ENCODE peak calls at places on chromosomes 6 and 20, in seven cellular contexts. Y, O, A, R, C, G and D are unnamed samples.

GRCh38 chr6:91860951-91861350 is 1274.1 kb upstream of the MAP3K7 start:
- DNase-seq in Y (peak), O (no peak), A (no peak), R (no peak), C (no peak), G (no peak), D (no peak)

GRCh38 chr20:17759449-17759848 is 59.7 kb downstream of the BANF2 start:
- DNase-seq in Y (no peak), O (no peak), A (no peak), R (no peak), C (no peak), G (no peak), D (no peak)

GRCh38 chr6:63214816-63215215 is 3.5 kb downstream of the FKBP1C start:
- DNase-seq in Y (no peak), O (no peak), A (no peak), R (no peak), C (no peak), G (no peak), D (no peak)

GRCh38 chr6:138914701-138915100 is 73.4 kb downstream of the REPS1 start:
- DNase-seq in Y (no peak), O (no peak), A (no peak), R (no peak), C (no peak), G (no peak), D (no peak)

GRCh38 chr6:27986928-27987725 is 30.1 kb downstream of the OR2B6 start:
- DNase-seq in Y (no peak), O (no peak), A (no peak), R (no peak), C (no peak), G (no peak), D (no peak)

GRCh38 chr6:134741193-134741521 is 208.7 kb downstream of the ALDH8A1 start:
- DNase-seq in Y (peak), O (no peak), A (no peak), R (no peak), C (no peak), G (no peak), D (no peak)

GRCh38 chr6:135675862-135676261 is 175.6 kb upstream of the PDE7B start:
- DNase-seq in Y (peak), O (peak), A (no peak), R (no peak), C (no peak), G (peak), D (no peak)

GRCh38 chr6:133764011-133764812 is 124.7 kb upstream of the TCF21 start:
- DNase-seq in Y (no peak), O (no peak), A (no peak), R (no peak), C (no peak), G (no peak), D (no peak)

GRCh38 chr20:62402456-62402855 is 4.6 kb downstream of the CABLES2 start:
- DNase-seq in Y (no peak), O (no peak), A (no peak), R (no peak), C (no peak), G (no peak), D (no peak)

GRCh38 chr6:100346203-100346602 is 118.5 kb downstream of the SIM1 start:
- DNase-seq in Y (no peak), O (no peak), A (no peak), R (no peak), C (no peak), G (no peak), D (no peak)

GRCh38 chr6:106800379-106800778 is 171.0 kb downstream of the QRSL1 start:
- DNase-seq in Y (no peak), O (no peak), A (no peak), R (no peak), C (no peak), G (no peak), D (no peak)

GRCh38 chr6:28774292-28775051 is 149.3 kb downstream of the TRIM27 start:
- DNase-seq in Y (no peak), O (no peak), A (no peak), R (no peak), C (no peak), G (no peak), D (no peak)

GRCh38 chr6:39899540-39900295 is 34.5 kb downstream of the MOCS1 start:
- DNase-seq in Y (no peak), O (no peak), A (no peak), R (no peak), C (no peak), G (no peak), D (no peak)

GRCh38 chr20:9112541-9113515 is 43.9 kb downstream of the PLCB4 start:
- DNase-seq in Y (no peak), O (no peak), A (no peak), R (no peak), C (no peak), G (no peak), D (no peak)

GRCh38 chr6:166582258-166582657 is 4.2 kb downstream of the RAMACL start:
- DNase-seq in Y (no peak), O (no peak), A (no peak), R (no peak), C (no peak), G (no peak), D (no peak)

GRCh38 chr6:31094389-31094881 is 17.9 kb downstream of the C6orf15 start:
- DNase-seq in Y (no peak), O (no peak), A (no peak), R (no peak), C (no peak), G (no peak), D (no peak)

GRCh38 chr20:6841128-6841527 is 73.6 kb downstream of the BMP2 start:
- DNase-seq in Y (no peak), O (no peak), A (no peak), R (no peak), C (no peak), G (no peak), D (no peak)

GRCh38 chr20:64055893-64056638 is 6.6 kb upstream of the SOX18 start:
- DNase-seq in Y (peak), O (no peak), A (no peak), R (no peak), C (peak), G (no peak), D (no peak)

GRCh38 chr20:51860015-51860882 is 57.9 kb upstream of the SALL4 start:
- DNase-seq in Y (no peak), O (no peak), A (no peak), R (no peak), C (peak), G (no peak), D (no peak)

GRCh38 chr6:31042801-31043200 is 32.5 kb downstream of the MUC22 start:
- DNase-seq in Y (peak), O (peak), A (no peak), R (no peak), C (no peak), G (peak), D (peak)

GRCh38 chr20:45833883-45834796 is 541 bp downstream of the SNX21 start:
- DNase-seq in Y (peak), O (no peak), A (peak), R (peak), C (peak), G (peak), D (peak)

GRCh38 chr6:87909849-87910248 is 137.8 kb upstream of the SPACA1 start:
- DNase-seq in Y (no peak), O (no peak), A (no peak), R (no peak), C (peak), G (no peak), D (no peak)

GRCh38 chr6:132499757-132500156 is 13.2 kb downstream of the STX7 start:
- DNase-seq in Y (no peak), O (no peak), A (no peak), R (no peak), C (no peak), G (no peak), D (no peak)

GRCh38 chr6:21367649-21368154 is 225.8 kb upstream of the SOX4 start:
- DNase-seq in Y (no peak), O (no peak), A (no peak), R (no peak), C (no peak), G (no peak), D (no peak)

GRCh38 chr6:142462260-142462659 is 160.5 kb downstream of the ADGRG6 start:
- DNase-seq in Y (no peak), O (peak), A (no peak), R (no peak), C (no peak), G (no peak), D (no peak)

GRCh38 chr6:36296240-36296639 is 26.4 kb downstream of the PNPLA1 start:
- DNase-seq in Y (no peak), O (no peak), A (no peak), R (no peak), C (no peak), G (no peak), D (no peak)

GRCh38 chr6:29651413-29652197 is 5.3 kb upstream of the MOG start:
- DNase-seq in Y (no peak), O (peak), A (no peak), R (no peak), C (no peak), G (peak), D (no peak)

GRCh38 chr6:21360353-21360752 is 233.2 kb upstream of the SOX4 start:
- DNase-seq in Y (no peak), O (no peak), A (no peak), R (no peak), C (no peak), G (no peak), D (no peak)

GRCh38 chr6:19911223-19911622 is 74.1 kb downstream of the ID4 start:
- DNase-seq in Y (no peak), O (no peak), A (no peak), R (no peak), C (no peak), G (no peak), D (no peak)

GRCh38 chr6:2725999-2726567 is 24.6 kb downstream of the MYLK4 start:
- DNase-seq in Y (no peak), O (peak), A (no peak), R (no peak), C (no peak), G (peak), D (no peak)

GRCh38 chr6:48834706-48835105 is 628.3 kb downstream of the MMUT start:
- DNase-seq in Y (no peak), O (no peak), A (no peak), R (no peak), C (no peak), G (no peak), D (no peak)

GRCh38 chr20:48006036-48006833 is 221.0 kb upstream of the SULF2 start:
- DNase-seq in Y (no peak), O (no peak), A (no peak), R (no peak), C (no peak), G (peak), D (no peak)

GRCh38 chr6:107827541-107827940 is 3.4 kb upstream of the SCML4 start:
- DNase-seq in Y (no peak), O (no peak), A (no peak), R (no peak), C (no peak), G (no peak), D (no peak)

GRCh38 chr6:153043719-153044118 is 41.2 kb upstream of the MTRF1L start:
- DNase-seq in Y (no peak), O (no peak), A (no peak), R (no peak), C (no peak), G (no peak), D (no peak)

GRCh38 chr6:159075506-159076100 is 30.8 kb upstream of the TAGAP start:
- DNase-seq in Y (no peak), O (no peak), A (no peak), R (no peak), C (no peak), G (no peak), D (no peak)

GRCh38 chr6:131574133-131574532 is 1.1 kb downstream of the ARG1 start:
- DNase-seq in Y (no peak), O (no peak), A (no peak), R (no peak), C (no peak), G (no peak), D (no peak)